ENCODE peak calls at places on chromosomes 16 and 17, in four cellular contexts. A, V, U and E are unnamed samples.

GRCh38 chr17:29962656-29963055 is 21.2 kb downstream of the EFCAB5 start:
- DNase-seq in A (no peak), V (no peak), U (no peak), E (no peak)

GRCh38 chr16:68360971-68361370 is 50.2 kb downstream of the PRMT7 start:
- DNase-seq in A (no peak), V (no peak), U (no peak), E (no peak)

GRCh38 chr17:74744714-74745547 is 3.5 kb upstream of the NHERF1 start:
- DNase-seq in A (peak), V (peak), U (peak), E (peak)

GRCh38 chr16:11087691-11088431 is 143.5 kb downstream of the CLEC16A start:
- DNase-seq in A (no peak), V (no peak), U (no peak), E (no peak)

GRCh38 chr17:50917418-50917743 is 51.2 kb upstream of the TOB1 start:
- DNase-seq in A (no peak), V (no peak), U (no peak), E (no peak)

GRCh38 chr16:528111-529011 is 849 bp downstream of the CAPN15 start:
- DNase-seq in A (peak), V (peak), U (peak), E (peak)

GRCh38 chr17:76410328-76410965 is 26.0 kb downstream of the SPHK1 start:
- DNase-seq in A (no peak), V (no peak), U (no peak), E (no peak)

GRCh38 chr17:63827002-63827800 is at the start of the genes FTSJ3 and PSMC5:
- DNase-seq in A (peak), V (peak), U (peak), E (peak)

GRCh38 chr17:17408236-17408794 is 68.5 kb upstream of the MED9 start:
- DNase-seq in A (no peak), V (no peak), U (no peak), E (no peak)

GRCh38 chr17:45172541-45173286 is 11.0 kb downstream of the HEXIM2 start:
- DNase-seq in A (peak), V (peak), U (peak), E (peak)

GRCh38 chr16:11098601-11099377 is 154.4 kb downstream of the CLEC16A start:
- DNase-seq in A (no peak), V (no peak), U (no peak), E (no peak)

GRCh38 chr17:81944858-81945257 is 2.2 kb downstream of the MYADML2 start:
- DNase-seq in A (no peak), V (no peak), U (no peak), E (no peak)

GRCh38 chr16:20928774-20929411 is 28.3 kb downstream of the LYRM1 start:
- DNase-seq in A (no peak), V (no peak), U (no peak), E (no peak)

GRCh38 chr17:45247429-45248131 is 14.3 kb downstream of the SPATA32 start:
- DNase-seq in A (peak), V (peak), U (peak), E (peak)

GRCh38 chr17:67974598-67975066 is 21.6 kb downstream of the C17orf58 start:
- DNase-seq in A (no peak), V (no peak), U (no peak), E (no peak)

GRCh38 chr17:14793237-14793636 is 471.9 kb downstream of the PMP22 start:
- DNase-seq in A (no peak), V (no peak), U (no peak), E (no peak)

GRCh38 chr16:2079311-2079800 is 31.6 kb downstream of the TSC2 start:
- DNase-seq in A (no peak), V (no peak), U (no peak), E (no peak)

GRCh38 chr16:2077696-2078095 is 29.9 kb downstream of the TSC2 start:
- DNase-seq in A (no peak), V (no peak), U (no peak), E (no peak)

GRCh38 chr16:2078096-2078495 is 30.3 kb downstream of the TSC2 start:
- DNase-seq in A (no peak), V (no peak), U (no peak), E (no peak)

GRCh38 chr16:2079991-2080390 is 32.2 kb downstream of the TSC2 start:
- DNase-seq in A (no peak), V (no peak), U (no peak), E (no peak)

GRCh38 chr16:2078691-2079090 is 30.9 kb downstream of the TSC2 start:
- DNase-seq in A (no peak), V (no peak), U (no peak), E (no peak)
- TF ChIP-seq CTCF in A (no peak), V (no peak), U (no peak), E (no peak)

GRCh38 chr17:41516147-41516827 is 2.4 kb downstream of the KRT15 start:
- DNase-seq in A (no peak), V (no peak), U (no peak), E (no peak)
- H3K4me3 ChIP-seq in A (no peak), V (no peak), U (no peak), E (no peak)

GRCh38 chr16:67198238-67198734 is 645 bp upstream of the ELMO3 start:
- DNase-seq in A (peak), V (peak), U (no peak), E (no peak)

GRCh38 chr16:67199808-67200198 is 872 bp downstream of the ELMO3 start:
- DNase-seq in A (peak), V (peak), U (no peak), E (no peak)

GRCh38 chr16:67200491-67200890 is 1.6 kb downstream of the ELMO3 start:
- DNase-seq in A (no peak), V (no peak), U (no peak), E (no peak)

GRCh38 chr16:67197704-67198103 is 1.2 kb upstream of the ELMO3 start:
- DNase-seq in A (no peak), V (no peak), U (no peak), E (no peak)

GRCh38 chr16:67199011-67199807 is at the start of gene ELMO3:
- DNase-seq in A (peak), V (peak), U (no peak), E (no peak)
- TF ChIP-seq CTCF in A (no peak), V (peak), U (peak), E (no peak)

DNA sequence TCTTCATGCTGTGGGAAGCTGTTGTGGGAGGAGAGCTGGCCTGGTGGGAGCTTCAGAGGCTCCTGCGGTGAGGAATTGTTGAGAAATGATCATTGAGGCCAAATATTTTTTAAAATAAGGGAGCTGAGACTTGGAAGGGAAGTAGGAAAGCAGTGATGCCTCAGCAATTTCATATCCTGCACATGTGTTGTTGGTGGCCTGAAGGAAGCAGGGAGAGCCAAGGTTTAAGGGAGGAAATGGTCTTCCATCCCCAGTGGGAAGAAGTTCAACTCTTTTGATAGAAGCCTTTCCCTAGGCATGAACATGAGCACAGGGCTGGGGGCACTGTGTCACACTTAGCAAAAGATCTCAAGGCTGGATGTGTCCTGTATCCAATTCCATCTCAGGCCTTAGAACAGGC is at the start of gene CCL14:
- DNase-seq in A (no peak), V (no peak), U (no peak), E (no peak)
- H3K4me3 ChIP-seq in A (no peak), V (no peak), U (no peak), E (no peak)

GRCh38 chr16:87017388-87018012 is 299.7 kb downstream of the C16orf95 start:
- DNase-seq in A (no peak), V (no peak), U (no peak), E (no peak)
- TF ChIP-seq CTCF in A (peak), V (no peak), U (no peak), E (peak)

GRCh38 chr17:78709688-78710290 is 72.3 kb downstream of the CYTH1 start:
- DNase-seq in A (no peak), V (no peak), U (no peak), E (no peak)

GRCh38 chr17:78709119-78709681 is 72.9 kb downstream of the CYTH1 start:
- DNase-seq in A (no peak), V (no peak), U (no peak), E (no peak)

GRCh38 chr17:78712043-78712442 is 70.0 kb downstream of the CYTH1 start:
- DNase-seq in A (no peak), V (no peak), U (no peak), E (no peak)

GRCh38 chr17:78708510-78708973 is 73.5 kb downstream of the CYTH1 start:
- DNase-seq in A (peak), V (peak), U (peak), E (peak)

GRCh38 chr17:78710607-78711006 is 71.5 kb downstream of the CYTH1 start:
- DNase-seq in A (no peak), V (no peak), U (no peak), E (no peak)
- H3K4me3 ChIP-seq in A (no peak), V (no peak), U (no peak), E (no peak)

GRCh38 chr17:39867891-39868553 is at the start of gene ZPBP2:
- DNase-seq in A (no peak), V (no peak), U (no peak), E (no peak)
- TF ChIP-seq CTCF in A (no peak), V (no peak), U (no peak), E (no peak)

GRCh38 chr16:74775255-74775654 is 635 bp upstream of the FA2H start:
- DNase-seq in A (no peak), V (no peak), U (no peak), E (no peak)

GRCh38 chr16:74771656-74772315 is 2.8 kb downstream of the FA2H start:
- DNase-seq in A (no peak), V (no peak), U (no peak), E (no peak)

GRCh38 chr16:74774223-74775139 is at the start of gene FA2H:
- DNase-seq in A (peak), V (peak), U (peak), E (peak)

GRCh38 chr16:74770826-74771526 is 3.6 kb downstream of the FA2H start:
- DNase-seq in A (no peak), V (no peak), U (no peak), E (no peak)

DNA sequence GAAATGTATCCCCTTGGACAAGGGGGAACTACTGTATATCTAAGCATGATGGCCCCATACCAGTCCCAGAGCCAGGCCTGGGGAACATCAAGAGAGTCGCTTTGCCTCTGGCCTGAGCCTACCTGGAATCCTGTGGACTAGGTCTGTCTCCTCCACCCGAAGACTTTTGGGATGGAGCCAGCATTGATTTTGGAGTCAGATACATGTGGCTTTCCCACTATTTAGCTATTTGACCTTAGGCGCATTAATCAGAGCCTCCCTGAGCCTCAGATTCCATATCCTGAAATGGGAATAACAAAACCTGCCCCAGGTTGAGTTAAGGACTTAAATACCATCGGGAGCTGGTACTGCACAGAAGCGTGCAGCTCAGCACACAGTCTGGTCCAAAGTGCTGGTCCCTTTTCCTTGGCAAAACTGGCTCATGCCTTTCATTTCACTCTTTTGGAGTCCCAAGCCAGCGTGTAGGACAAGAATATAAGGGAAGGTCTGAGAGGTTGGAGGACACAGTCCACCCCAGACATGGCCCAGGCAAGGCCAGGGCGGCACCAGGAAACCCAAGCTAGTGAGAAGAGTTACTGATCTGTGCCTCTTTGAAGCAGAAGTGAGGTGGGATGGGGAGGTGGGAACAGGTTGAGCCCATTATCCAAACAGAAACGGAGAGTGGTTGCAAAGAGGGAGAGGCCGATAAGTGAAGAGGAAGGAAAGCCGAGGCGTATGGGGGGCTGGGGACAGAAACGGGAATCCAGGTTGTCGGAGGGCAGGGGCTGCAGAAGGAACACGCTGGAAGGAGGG is 993 bp downstream of the FA2H start:
- DNase-seq in A (no peak), V (peak), U (no peak), E (no peak)
- H3K4me3 ChIP-seq in A (peak), V (peak), U (no peak), E (peak)